ENCODE peak calls at places on chromosomes 12 and 14, in five cellular contexts. O is stomach, X is uterus, W is ovary, C is spleen. H is an unnamed sample.

GRCh38 chr12:89977356-89978185 is 268.9 kb upstream of the ATP2B1 start:
- DNase-seq in W (no peak), C (no peak), O (no peak), X (no peak), H (no peak)

GRCh38 chr12:118033902-118034301 is 17.4 kb downstream of the RFC5 start:
- DNase-seq in W (no peak), X (no peak), O (no peak), C (no peak), H (no peak)

GRCh38 chr12:112842441-112842840 is 50.9 kb downstream of the RPH3A start:
- DNase-seq in C (no peak), O (no peak), W (no peak), X (no peak), H (no peak)

GRCh38 chr14:104361921-104362681 is 217.5 kb upstream of the C14orf180 start:
- DNase-seq in W (peak; percentile 12), C (peak; percentile 69), X (no peak), O (peak; percentile 60), H (no peak)

GRCh38 chr12:117468016-117468415 is 106.6 kb upstream of the NOS1 start:
- DNase-seq in W (no peak), O (no peak), X (no peak), C (no peak), H (no peak)

GRCh38 chr14:73786632-73786941 is 65.0 kb upstream of the PTGR2 start:
- DNase-seq in W (peak; percentile 59), C (no peak), X (peak; percentile 42), O (peak; percentile 46), H (no peak)

GRCh38 chr14:104887623-104888488 is 22.8 kb downstream of the CEP170B start:
- DNase-seq in W (peak; percentile 25), O (no peak), C (peak; percentile 75), X (no peak), H (no peak)

GRCh38 chr12:89405626-89406342 is 53.5 kb upstream of the DUSP6 start:
- DNase-seq in W (no peak), X (no peak), C (no peak), O (no peak), H (no peak)

GRCh38 chr14:24889843-24890242 is 160.1 kb downstream of the STXBP6 start:
- DNase-seq in O (no peak), C (no peak), X (no peak), W (no peak), H (no peak)

GRCh38 chr12:101963703-101964102 is 86.3 kb downstream of the DRAM1 start:
- DNase-seq in W (no peak), O (peak; percentile 42), X (no peak), C (no peak), H (no peak)

GRCh38 chr12:53065470-53065869 is 13.7 kb downstream of the SPRYD3 start:
- DNase-seq in W (peak; percentile 49), C (no peak), O (no peak), X (peak; percentile 28), H (no peak)

GRCh38 chr12:18151036-18151435 is 61.0 kb upstream of the RERGL start:
- DNase-seq in W (no peak), X (no peak), O (no peak), C (no peak), H (no peak)

GRCh38 chr14:68377056-68377455 is 415.8 kb downstream of the ZFP36L1 start:
- DNase-seq in C (no peak), X (no peak), O (no peak), W (no peak), H (no peak)

DNA sequence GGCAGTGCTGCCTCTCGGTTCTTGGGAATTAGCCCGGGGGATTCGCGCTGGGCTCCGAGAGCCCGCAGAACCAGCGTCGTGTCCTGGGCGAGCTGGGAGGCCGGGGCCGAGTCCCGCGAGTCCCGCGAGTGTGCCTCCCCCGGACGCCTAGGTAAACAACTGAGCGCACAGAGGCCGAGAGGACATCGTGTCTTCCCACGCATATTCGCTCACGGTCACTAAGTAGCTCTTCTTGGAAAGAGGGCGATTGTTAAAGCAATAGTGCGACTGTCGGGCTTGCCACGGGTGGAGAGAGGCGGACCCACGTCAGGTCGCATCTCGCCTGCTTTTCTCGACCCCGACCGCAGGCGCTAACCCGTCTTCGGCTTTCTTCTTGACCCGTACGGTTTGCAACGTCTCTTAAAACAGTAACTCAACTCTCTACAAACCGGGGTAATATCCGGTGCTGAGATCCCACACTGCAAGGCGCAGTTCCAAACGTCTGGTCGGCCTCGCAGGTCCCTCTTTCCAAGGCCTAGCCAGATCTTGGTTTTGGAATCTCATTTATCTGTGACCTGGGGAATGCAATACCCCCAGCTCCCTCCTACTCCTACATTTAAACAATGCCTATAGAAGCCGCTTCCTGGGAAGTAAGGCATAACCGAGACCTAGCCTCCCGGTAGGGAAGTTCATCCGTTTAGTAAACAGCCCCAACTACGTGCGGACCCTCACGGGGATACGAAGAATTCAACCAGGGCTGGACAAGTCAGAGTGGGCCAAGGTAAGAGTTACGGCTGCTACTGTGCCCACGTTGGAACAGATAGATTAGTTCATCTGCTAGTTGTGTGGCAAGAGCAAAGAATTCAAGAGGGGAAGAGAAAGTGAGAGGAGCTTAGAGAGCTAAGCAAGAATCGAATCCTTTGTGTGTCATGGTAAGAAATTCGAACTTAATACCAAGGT is 736 bp upstream of the PHLDA1 start:
- DNase-seq in C (no peak), W (peak; percentile 47), X (no peak), O (peak; percentile 49), H (no peak)
- H3K4me3 ChIP-seq in C (peak overlapping the region; percentile 75), W (peak overlapping the region; percentile 56), X (peak overlapping the region; percentile 89), O (peak overlapping the region; percentile 75), H (peak overlapping the region; percentile 66)

GRCh38 chr12:122688291-122688690 is 14.9 kb downstream of the HCAR2 start:
- DNase-seq in W (no peak), O (peak; percentile 60), C (no peak), X (no peak), H (no peak)
- H3K27ac ChIP-seq in W (no peak overlapping the region), O (peak overlapping the region; percentile 81), C (no peak overlapping the region), X (no peak overlapping the region), H (no peak overlapping the region)

GRCh38 chr12:78863482-78864427 is 819 bp upstream of the SYT1 start:
- DNase-seq in X (peak; percentile 66), O (no peak), C (peak; percentile 72), W (peak; percentile 64), H (no peak)
- TF ChIP-seq POLR2A in X (no peak), O (no peak), C (no peak), W (no peak), H (no peak)

DNA sequence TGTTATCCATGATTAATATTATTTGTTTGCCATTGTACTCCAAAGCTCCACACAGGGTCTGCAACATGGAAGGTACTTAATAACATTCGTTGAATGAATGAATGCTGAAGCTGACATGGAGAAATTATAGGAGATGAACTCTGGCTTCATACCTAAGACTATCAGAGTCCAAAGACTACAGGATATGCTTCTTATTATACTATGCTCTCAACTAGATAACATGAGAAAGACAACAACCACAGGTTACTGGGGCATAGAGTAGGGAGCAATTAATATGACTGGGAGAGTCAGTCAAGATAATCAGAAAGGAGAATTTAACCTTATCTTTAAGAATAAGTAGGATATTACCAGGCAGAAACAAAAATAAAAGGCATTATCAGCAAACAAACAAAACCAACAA is 236.3 kb upstream of the SOX5 start:
- DNase-seq in X (no peak), C (no peak), O (no peak), W (no peak), H (no peak)
- H3K4me3 ChIP-seq in X (no peak overlapping the region), C (no peak overlapping the region), O (no peak overlapping the region), W (no peak overlapping the region), H (no peak overlapping the region)

GRCh38 chr14:55705651-55706340 is 125.8 kb downstream of the KTN1 start:
- DNase-seq in C (no peak), W (no peak), X (no peak), O (peak; percentile 76), H (no peak)
- H3K27ac ChIP-seq in C (no peak overlapping the region), W (no peak overlapping the region), X (no peak overlapping the region), O (peak overlapping the region; percentile 44), H (no peak overlapping the region)